ENCODE peak calls at places on chromosomes 3 and 15, in nine cellular contexts. Q, D, O, K, I, N, A, C and F are unnamed samples.

GRCh38 chr3:116341916-116342315 is 103.4 kb downstream of the LSAMP start:
- DNase-seq in Q (no peak), D (no peak), O (no peak), K (no peak), I (no peak), N (peak), A (no peak), C (no peak), F (no peak)

GRCh38 chr15:87498545-87498944 is 758.0 kb downstream of the NTRK3 start:
- DNase-seq in Q (no peak), D (no peak), O (no peak), K (no peak), I (no peak), N (no peak), A (no peak), C (no peak), F (no peak)

GRCh38 chr3:100440895-100441294 is 39.6 kb downstream of the LNP1 start:
- DNase-seq in Q (no peak), D (no peak), O (no peak), K (no peak), I (no peak), N (no peak), A (no peak), C (no peak), F (no peak)

GRCh38 chr15:82081904-82082810 is 36.3 kb upstream of the MEX3B start:
- DNase-seq in Q (no peak), D (peak), O (no peak), K (no peak), I (no peak), N (peak), A (no peak), C (no peak), F (peak)

GRCh38 chr15:101372960-101373525 is 78.0 kb upstream of the SNRPA1 start:
- DNase-seq in Q (no peak), D (no peak), O (no peak), K (no peak), I (no peak), N (peak), A (no peak), C (no peak), F (no peak)

GRCh38 chr3:192481638-192482037 is 245.7 kb downstream of the FGF12 start:
- DNase-seq in Q (no peak), D (no peak), O (no peak), K (no peak), I (no peak), N (no peak), A (no peak), C (no peak), F (no peak)

GRCh38 chr3:61701019-61701418 is 139.6 kb downstream of the PTPRG start:
- DNase-seq in Q (no peak), D (no peak), O (no peak), K (no peak), I (no peak), N (no peak), A (no peak), C (no peak), F (no peak)

GRCh38 chr15:40830884-40831283 is 2.4 kb upstream of the PPP1R14D start:
- DNase-seq in Q (no peak), D (no peak), O (no peak), K (no peak), I (no peak), N (no peak), A (no peak), C (no peak), F (no peak)

GRCh38 chr3:138971766-138972320 is 24.8 kb downstream of the FOXL2NB start:
- DNase-seq in Q (no peak), D (no peak), O (no peak), K (no peak), I (no peak), N (no peak), A (no peak), C (no peak), F (no peak)

GRCh38 chr3:138912237-138912636 is 34.7 kb downstream of the FOXL2 start:
- DNase-seq in Q (no peak), D (no peak), O (no peak), K (no peak), I (no peak), N (no peak), A (no peak), C (no peak), F (no peak)

GRCh38 chr3:56980798-56981390 is 79.6 kb upstream of the SPATA12 start:
- DNase-seq in Q (peak), D (no peak), O (no peak), K (no peak), I (peak), N (no peak), A (peak), C (peak), F (peak)

GRCh38 chr3:126117786-126118185 is 33.9 kb upstream of the SLC41A3 start:
- DNase-seq in Q (no peak), D (no peak), O (no peak), K (peak), I (no peak), N (no peak), A (no peak), C (peak), F (no peak)

GRCh38 chr15:92960996-92961681 is 61.0 kb downstream of the CHD2 start:
- DNase-seq in Q (no peak), D (no peak), O (no peak), K (no peak), I (no peak), N (no peak), A (no peak), C (no peak), F (no peak)

GRCh38 chr3:81279481-81280273 is 481.8 kb downstream of the GBE1 start:
- DNase-seq in Q (no peak), D (no peak), O (no peak), K (no peak), I (no peak), N (no peak), A (no peak), C (no peak), F (no peak)

GRCh38 chr3:25663324-25664065 is 1.2 kb downstream of the TOP2B start:
- DNase-seq in Q (no peak), D (peak), O (peak), K (peak), I (no peak), N (peak), A (no peak), C (no peak), F (no peak)

GRCh38 chr15:69021895-69022294 is 7.4 kb downstream of the NOX5 start:
- DNase-seq in Q (no peak), D (no peak), O (no peak), K (no peak), I (no peak), N (no peak), A (no peak), C (no peak), F (no peak)

GRCh38 chr3:171810278-171811058 is at the start of gene PLD1:
- DNase-seq in Q (peak), D (peak), O (no peak), K (no peak), I (peak), N (peak), A (peak), C (no peak), F (peak)

GRCh38 chr15:94480289-94480834 is 249.0 kb downstream of the MCTP2 start:
- DNase-seq in Q (no peak), D (no peak), O (no peak), K (no peak), I (no peak), N (no peak), A (no peak), C (no peak), F (no peak)

GRCh38 chr3:120875989-120876388 is 32.0 kb upstream of the STXBP5L start:
- DNase-seq in Q (no peak), D (no peak), O (no peak), K (no peak), I (no peak), N (peak), A (no peak), C (no peak), F (no peak)

GRCh38 chr15:68447976-68448755 is 16.2 kb upstream of the ITGA11 start:
- DNase-seq in Q (no peak), D (no peak), O (no peak), K (no peak), I (no peak), N (no peak), A (no peak), C (no peak), F (no peak)

GRCh38 chr15:83556754-83557153 is 97.2 kb upstream of the ADAMTSL3 start:
- DNase-seq in Q (no peak), D (no peak), O (no peak), K (no peak), I (no peak), N (no peak), A (no peak), C (no peak), F (no peak)
- H3K27ac ChIP-seq in Q (no peak), D (no peak), O (no peak), K (no peak), I (no peak), N (no peak), A (no peak), C (no peak), F (no peak)

DNA sequence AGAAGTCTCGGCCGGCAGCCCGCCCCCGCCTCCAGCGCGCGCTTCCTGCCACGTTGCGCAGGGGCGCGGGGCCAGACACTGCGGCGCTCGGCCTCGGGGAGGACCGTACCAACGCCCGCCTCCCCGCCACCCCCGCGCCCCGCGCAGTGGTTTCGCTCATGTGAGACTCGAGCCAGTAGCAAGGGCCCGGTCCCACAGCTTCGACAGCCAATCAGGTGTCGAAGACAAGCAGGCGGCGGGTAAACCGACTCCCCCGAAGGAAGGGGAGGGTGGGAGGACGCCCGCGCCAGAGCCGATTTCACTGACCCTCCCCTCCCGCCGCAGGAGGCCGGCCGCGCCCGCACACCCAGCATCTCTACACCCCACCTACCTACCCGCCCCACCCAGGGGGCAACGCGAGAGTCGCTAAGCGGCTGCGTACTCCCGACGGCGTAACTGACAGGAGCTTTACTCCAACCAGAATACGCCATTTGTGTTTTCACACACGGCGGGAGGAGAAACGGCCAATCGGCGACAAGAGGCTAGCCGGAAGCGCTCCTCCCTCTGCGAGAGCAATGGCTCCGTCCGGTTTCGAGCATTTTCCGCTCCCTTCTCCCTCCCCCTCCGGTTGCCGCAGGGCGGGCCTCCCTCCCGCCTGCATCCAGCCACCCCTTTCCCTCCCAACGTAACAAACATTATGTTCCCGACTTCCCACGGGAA is 634 bp upstream of the SETD5 start:
- DNase-seq in Q (peak), D (peak), O (peak), K (peak), I (peak), N (peak), A (peak), C (peak), F (peak)
- H3K27ac ChIP-seq in Q (peak), D (peak), O (peak), K (peak), I (peak), N (peak), A (peak), C (peak), F (peak)

GRCh38 chr15:63950911-63951481 is 95.3 kb downstream of the DAPK2 start:
- DNase-seq in Q (no peak), D (no peak), O (no peak), K (no peak), I (no peak), N (no peak), A (no peak), C (no peak), F (peak)
- H3K27ac ChIP-seq in Q (no peak), D (no peak), O (no peak), K (no peak), I (no peak), N (no peak), A (peak), C (no peak), F (peak)

GRCh38 chr15:90000175-90000923 is 775 bp upstream of the ZNF710 start:
- DNase-seq in Q (peak), D (peak), O (no peak), K (no peak), I (no peak), N (peak), A (peak), C (peak), F (no peak)
- H3K27ac ChIP-seq in Q (no peak), D (peak), O (no peak), K (peak), I (peak), N (peak), A (peak), C (peak), F (no peak)

DNA sequence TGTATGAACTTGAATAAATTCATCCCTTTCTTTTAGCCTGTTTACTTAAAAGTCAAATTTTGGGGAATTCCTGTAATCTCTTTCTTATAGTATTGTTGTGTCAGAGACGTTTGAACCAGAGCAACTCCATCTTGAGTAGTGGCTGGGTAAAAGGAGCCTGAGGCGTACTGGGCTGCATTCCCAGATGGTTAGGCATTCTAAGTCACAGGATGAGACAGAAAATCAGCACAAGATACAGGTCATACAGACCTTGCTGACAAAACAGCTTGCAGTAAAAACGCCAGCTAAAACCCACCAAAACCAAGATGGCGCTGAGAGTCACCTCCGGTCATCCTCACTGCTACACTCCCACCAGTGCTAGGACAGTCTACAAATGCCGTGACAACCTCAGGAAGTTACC is 94.5 kb downstream of the P3H2 start:
- DNase-seq in Q (no peak), D (no peak), O (no peak), K (no peak), I (no peak), N (no peak), A (no peak), C (no peak), F (no peak)
- H3K27ac ChIP-seq in Q (no peak), D (no peak), O (no peak), K (no peak), I (no peak), N (no peak), A (no peak), C (peak), F (peak)